ENCODE peak calls at places on chromosomes 4 and X, in seven cellular contexts. P, H, B, G, S, C and U are unnamed samples.

GRCh38 chr4:99642725-99643489 is 14.7 kb downstream of the C4orf54 start:
- DNase-seq in C (peak), H (no peak), S (no peak), P (no peak), B (no peak), G (no peak), U (peak)

GRCh38 chr4:5824635-5825034 is 68.3 kb downstream of the CRMP1 start:
- DNase-seq in H (peak), G (no peak), S (peak), B (no peak), C (no peak), P (peak), U (no peak)

GRCh38 chr4:87806520-87806919 is 7.2 kb downstream of the IBSP start:
- DNase-seq in H (no peak), B (no peak), G (no peak), C (no peak), P (no peak), S (peak), U (no peak)

GRCh38 chrX:34612036-34612435 is 45.0 kb downstream of the TMEM47 start:
- DNase-seq in H (no peak), S (peak), B (no peak), C (no peak), G (no peak), P (no peak), U (no peak)

GRCh38 chrX:9372866-9373265 is 92.0 kb upstream of the TBL1X start:
- DNase-seq in S (no peak), G (no peak), H (no peak), C (no peak), P (no peak), B (no peak), U (no peak)

GRCh38 chr4:43853565-43854345 is 594.9 kb downstream of the KCTD8 start:
- DNase-seq in S (no peak), P (no peak), C (no peak), H (no peak), G (no peak), B (no peak), U (no peak)

GRCh38 chrX:38985375-38985774 is 184.1 kb downstream of the MID1IP1 start:
- DNase-seq in B (no peak), S (peak), H (peak), G (no peak), P (peak), C (no peak), U (no peak)

GRCh38 chr4:37693030-37693429 is 6.9 kb upstream of the RELL1 start:
- DNase-seq in C (no peak), B (no peak), P (no peak), S (no peak), G (no peak), H (no peak), U (no peak)

GRCh38 chrX:6645216-6645615 is 110.3 kb upstream of the VCX3A start:
- DNase-seq in S (no peak), C (no peak), G (no peak), P (no peak), B (no peak), H (no peak), U (no peak)

GRCh38 chr4:151908734-151909497 is 148.1 kb upstream of the GATB start:
- DNase-seq in S (no peak), P (no peak), H (no peak), C (no peak), G (no peak), B (no peak), U (no peak)

GRCh38 chr4:136526517-136526916 is 1005.8 kb downstream of the PCDH18 start:
- DNase-seq in B (no peak), P (no peak), H (no peak), C (no peak), G (no peak), S (peak), U (no peak)

GRCh38 chr4:105061136-105061696 is 85.5 kb upstream of the TET2 start:
- DNase-seq in P (no peak), B (no peak), H (no peak), S (no peak), G (no peak), C (no peak), U (no peak)

GRCh38 chrX:135741192-135741715 is 26.7 kb downstream of the CT45A3 start:
- DNase-seq in S (no peak), H (no peak), B (no peak), G (no peak), C (no peak), P (no peak), U (no peak)

GRCh38 chr4:28523791-28524190 is 1663.2 kb downstream of the STIM2 start:
- DNase-seq in H (no peak), S (no peak), C (no peak), G (no peak), B (no peak), P (no peak), U (no peak)

GRCh38 chr4:156390599-156391296 is 437.1 kb upstream of the CTSO start:
- DNase-seq in P (no peak), H (no peak), G (no peak), C (no peak), S (peak), B (no peak), U (no peak)

GRCh38 chr4:147340111-147340510 is 140.8 kb upstream of the EDNRA start:
- DNase-seq in S (peak), C (no peak), P (no peak), H (no peak), B (no peak), G (no peak), U (no peak)

GRCh38 chr4:158758142-158758541 is 10.7 kb upstream of the FNIP2 start:
- DNase-seq in S (no peak), G (no peak), H (no peak), B (no peak), C (no peak), P (no peak), U (no peak)

GRCh38 chrX:140918398-140919043 is 83.9 kb upstream of the SPANXB1 start:
- DNase-seq in S (peak), B (no peak), P (peak), H (peak), C (no peak), G (no peak), U (no peak)

GRCh38 chrX:136541294-136541693 is 9.3 kb downstream of the VGLL1 start:
- DNase-seq in P (no peak), S (no peak), B (no peak), G (no peak), C (no peak), H (peak), U (no peak)

GRCh38 chrX:133921764-133922389 is 63.5 kb downstream of the GPC3 start:
- DNase-seq in G (peak), P (peak), C (no peak), B (no peak), S (peak), H (peak), U (no peak)

GRCh38 chrX:19724409-19724808 is 163.0 kb downstream of the SH3KBP1 start:
- DNase-seq in B (no peak), H (no peak), S (no peak), P (no peak), C (no peak), G (no peak), U (no peak)

GRCh38 chr4:8419222-8420041 is 21.1 kb downstream of the ACOX3 start:
- DNase-seq in B (no peak), P (no peak), G (no peak), C (no peak), S (peak), H (no peak), U (no peak)

GRCh38 chr4:7320413-7320812 is 114.3 kb downstream of the PSAPL1 start:
- DNase-seq in C (no peak), H (no peak), P (no peak), S (no peak), B (no peak), G (no peak), U (no peak)

GRCh38 chr4:4394644-4395043 is 7.7 kb downstream of the NSG1 start:
- DNase-seq in G (no peak), P (no peak), H (no peak), B (no peak), S (peak), C (no peak), U (no peak)

GRCh38 chrX:119398974-119399771 is at the start of gene SLC25A43:
- DNase-seq in B (no peak), P (peak), S (peak), H (peak), C (peak), G (peak), U (no peak)

GRCh38 chr4:174154455-174154854 is 129.0 kb downstream of the FBXO8 start:
- DNase-seq in G (no peak), C (no peak), H (no peak), P (peak), S (peak), B (no peak), U (no peak)

GRCh38 chr4:76513517-76513916 is 78.5 kb downstream of the SHROOM3 start:
- DNase-seq in P (no peak), S (no peak), C (no peak), H (no peak), G (no peak), B (no peak), U (no peak)

GRCh38 chr4:8435656-8436121 is 4.8 kb downstream of the ACOX3 start:
- DNase-seq in C (no peak), S (peak), H (peak), B (no peak), G (no peak), P (no peak), U (no peak)

GRCh38 chr4:185127021-185127925 is 15.8 kb upstream of the SLC25A4 start:
- DNase-seq in C (no peak), S (no peak), H (peak), B (no peak), P (peak), G (no peak), U (no peak)

GRCh38 chrX:154750301-154751120 is at the start of gene GAB3:
- DNase-seq in H (peak), P (no peak), B (no peak), G (peak), S (peak), C (no peak), U (no peak)

GRCh38 chr4:47553329-47554125 is 68.5 kb downstream of the ATP10D start:
- DNase-seq in G (no peak), P (no peak), C (no peak), S (no peak), B (no peak), H (no peak), U (no peak)

GRCh38 chr4:2406406-2406805 is 12.0 kb downstream of the ZFYVE28 start:
- DNase-seq in H (no peak), S (no peak), C (no peak), G (no peak), B (no peak), P (no peak), U (no peak)

GRCh38 chr4:102815981-102816380 is 11.4 kb downstream of the UBE2D3 start:
- DNase-seq in B (no peak), P (peak), H (no peak), C (no peak), S (peak), G (no peak), U (no peak)

GRCh38 chr4:1602621-1603412 is 81.3 kb downstream of the FAM53A start:
- DNase-seq in B (no peak), S (no peak), C (no peak), P (no peak), H (no peak), G (no peak), U (no peak)

GRCh38 chr4:153248641-153249198 is 44.5 kb downstream of the TRIM2 start:
- DNase-seq in H (peak), C (no peak), G (no peak), S (no peak), P (no peak), B (no peak), U (no peak)

GRCh38 chr4:85842540-85842939 is 367.6 kb downstream of the ARHGAP24 start:
- DNase-seq in C (no peak), H (no peak), S (peak), P (no peak), B (no peak), G (no peak), U (no peak)

GRCh38 chrX:2391869-2392606 is 108.7 kb downstream of the DHRSX start:
- DNase-seq in G (no peak), P (peak), C (no peak), S (peak), H (no peak), B (peak), U (no peak)

GRCh38 chr4:107721436-107722090 is 1.5 kb upstream of the PAPSS1 start:
- DNase-seq in P (no peak), G (peak), B (no peak), C (no peak), H (peak), S (no peak), U (no peak)

GRCh38 chr4:94441838-94442237 is 9.9 kb upstream of the PDLIM5 start:
- DNase-seq in G (no peak), S (no peak), C (no peak), H (no peak), P (no peak), B (no peak), U (no peak)

GRCh38 chr4:139460565-139460964 is 6.6 kb downstream of the RAB33B start:
- DNase-seq in C (no peak), P (no peak), G (no peak), B (no peak), S (no peak), H (no peak), U (no peak)

GRCh38 chr4:139458543-139458942 is 4.6 kb downstream of the RAB33B start:
- DNase-seq in P (no peak), H (no peak), G (no peak), S (no peak), B (no peak), C (no peak), U (no peak)

GRCh38 chr4:139457318-139457717 is 3.4 kb downstream of the RAB33B start:
- DNase-seq in P (no peak), S (no peak), C (no peak), B (no peak), H (no peak), G (no peak), U (no peak)

GRCh38 chr4:139461022-139461421 is 7.1 kb downstream of the RAB33B start:
- DNase-seq in B (no peak), S (no peak), P (no peak), C (no peak), H (peak), G (no peak), U (no peak)

GRCh38 chr4:139458999-139459398 is 5.1 kb downstream of the RAB33B start:
- DNase-seq in C (no peak), G (no peak), H (no peak), P (no peak), S (no peak), B (no peak), U (no peak)
- H3K4me3 ChIP-seq in C (no peak), G (no peak), H (no peak), P (no peak), S (no peak), B (no peak), U (no peak)

DNA sequence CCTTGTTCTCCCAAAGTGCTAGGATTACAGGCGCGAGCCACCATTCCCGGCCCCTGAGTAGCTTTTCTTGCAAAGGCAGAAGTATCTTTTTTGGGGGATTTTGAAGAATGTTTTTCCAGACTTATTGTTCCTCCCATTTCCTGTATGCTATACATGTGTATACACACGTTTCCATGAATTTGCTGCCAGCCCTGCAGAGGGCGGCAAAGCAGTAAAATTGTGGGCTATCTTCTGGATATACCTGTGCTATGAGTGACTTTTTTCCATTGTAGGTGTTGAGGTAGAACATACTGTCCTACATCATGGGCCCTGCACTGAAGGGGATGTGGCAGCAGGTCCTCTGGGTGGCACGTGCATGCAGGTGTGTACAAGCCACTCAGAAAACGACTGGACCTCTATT is 16.9 kb upstream of the MED28 start:
- DNase-seq in G (no peak), C (no peak), H (no peak), P (no peak), B (no peak), S (peak), U (no peak)
- TF ChIP-seq CTCF in G (no peak), C (no peak), H (peak), P (peak), B (no peak), S (peak), U (no peak)

GRCh38 chrX:94058728-94059382 is 384.8 kb downstream of the FAM133A start:
- DNase-seq in B (no peak), P (no peak), H (peak), C (no peak), S (no peak), G (no peak), U (no peak)

GRCh38 chrX:94051926-94052325 is 377.9 kb downstream of the FAM133A start:
- DNase-seq in H (no peak), C (no peak), G (no peak), S (no peak), B (no peak), P (no peak), U (no peak)

GRCh38 chrX:94053575-94053974 is 379.6 kb downstream of the FAM133A start:
- DNase-seq in P (no peak), G (no peak), H (no peak), S (no peak), B (no peak), C (no peak), U (no peak)

DNA sequence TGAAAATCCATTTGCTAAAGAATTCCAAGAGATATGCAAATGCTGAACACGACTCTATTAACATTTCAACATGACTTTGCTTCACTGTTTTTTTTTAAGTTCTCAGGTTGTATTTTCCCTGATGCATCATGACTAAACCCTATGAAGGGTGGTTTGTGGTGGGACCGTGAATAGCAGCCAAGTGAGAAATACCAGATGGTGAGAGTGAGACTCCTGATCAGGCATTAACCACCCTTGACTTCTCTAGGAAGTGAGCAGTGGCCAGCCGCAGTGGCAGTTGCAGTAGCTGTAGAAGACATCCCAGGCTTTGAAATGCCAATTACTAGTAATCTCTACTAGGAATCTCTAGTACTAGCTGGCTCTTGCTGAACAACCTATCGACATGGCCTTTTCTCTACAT is 383.4 kb downstream of the FAM133A start:
- DNase-seq in C (no peak), S (no peak), G (no peak), H (no peak), P (no peak), B (no peak), U (no peak)
- H3K27ac ChIP-seq in C (no peak), S (no peak), G (no peak), H (no peak), P (no peak), B (no peak), U (no peak)

GRCh38 chr4:10182446-10183424 is 66.1 kb upstream of the WDR1 start:
- DNase-seq in H (no peak), B (no peak), G (no peak), C (no peak), P (no peak), S (no peak), U (no peak)

GRCh38 chr4:10183462-10183861 is 66.9 kb upstream of the WDR1 start:
- DNase-seq in P (no peak), G (no peak), B (no peak), C (no peak), H (no peak), S (no peak), U (no peak)

GRCh38 chr4:10185518-10186227 is 69.1 kb upstream of the WDR1 start:
- DNase-seq in B (no peak), P (no peak), G (no peak), S (no peak), C (no peak), H (peak), U (no peak)

GRCh38 chr4:10184051-10184450 is 67.5 kb upstream of the WDR1 start:
- DNase-seq in H (no peak), B (no peak), P (no peak), S (no peak), C (no peak), G (no peak), U (no peak)

DNA sequence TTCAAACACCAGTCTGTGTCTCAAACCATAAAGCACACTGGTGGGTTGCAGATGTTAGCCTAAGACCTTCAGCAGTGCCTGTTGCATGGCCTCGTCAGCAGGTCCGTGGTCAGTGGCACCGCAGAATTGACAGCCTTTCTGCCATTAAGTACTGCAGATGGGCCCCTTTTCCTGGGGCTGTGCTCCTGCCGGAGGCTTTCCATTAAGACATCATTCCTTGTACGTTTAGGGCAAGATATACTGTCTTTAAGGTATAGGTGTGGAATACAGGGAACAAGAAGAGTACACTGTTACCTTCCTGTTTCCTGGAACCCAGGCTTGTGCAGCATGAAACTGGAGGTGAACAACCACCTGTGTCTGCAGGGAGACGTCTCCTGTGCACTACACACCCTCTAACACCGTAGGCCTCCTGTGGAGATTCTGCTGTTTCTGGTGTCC is 67.9 kb upstream of the WDR1 start:
- DNase-seq in P (no peak), B (no peak), H (no peak), S (no peak), C (no peak), G (no peak), U (no peak)
- H3K4me3 ChIP-seq in P (no peak), B (no peak), H (no peak), S (no peak), C (no peak), G (no peak), U (no peak)

GRCh38 chr4:74628808-74629616 is 165.3 kb downstream of the BTC start:
- DNase-seq in B (no peak), G (no peak), C (no peak), H (no peak), P (no peak), S (no peak), U (no peak)
- TF ChIP-seq CTCF in B (no peak), G (no peak), C (no peak), H (no peak), P (no peak), S (no peak), U (no peak)

DNA sequence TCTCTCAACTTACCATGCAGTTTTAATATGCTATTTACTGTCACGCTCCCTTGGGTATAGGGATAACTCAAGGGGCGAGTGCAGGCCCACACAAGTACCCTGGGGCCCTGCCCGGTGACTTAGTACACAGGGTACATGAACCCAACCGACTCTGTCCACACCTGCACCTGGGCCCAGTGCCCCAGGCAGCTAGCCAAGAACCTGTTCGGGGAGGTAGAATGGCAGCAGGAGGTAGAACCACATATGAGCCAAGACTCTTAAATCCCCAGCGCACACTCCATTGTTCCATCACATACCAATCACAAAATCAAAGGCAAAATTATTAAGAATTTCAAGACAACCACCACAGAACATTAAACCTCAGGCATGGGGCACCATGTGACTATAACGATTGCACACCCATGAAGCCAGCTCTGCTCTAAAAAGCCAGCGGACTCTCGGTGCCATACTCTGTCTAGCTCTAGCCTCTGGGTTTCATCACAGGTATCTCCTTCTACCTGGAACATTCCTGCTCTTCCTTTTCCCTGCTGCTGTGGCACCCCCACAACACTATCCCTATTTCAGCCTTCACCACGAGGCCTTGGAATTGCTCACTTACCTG is 14.6 kb downstream of the PHF8 start:
- DNase-seq in C (no peak), S (no peak), H (no peak), P (no peak), B (peak), G (no peak), U (no peak)
- H3K27ac ChIP-seq in C (no peak), S (no peak), H (no peak), P (no peak), B (no peak), G (no peak), U (no peak)